ENCODE peak calls at places on chromosomes 13 and 19, in nine cellular contexts. E is ovary, I is testis, Q is tibial nerve, N is A549, O is heart left ventricle, J is esophagus squamous epithelium, L is uterus, P is transverse colon. D is an unnamed sample.

GRCh38 chr13:110012102-110012739 is 225.8 kb upstream of the IRS2 start:
- DNase-seq in L (no peak), E (no peak), J (no peak), N (peak), I (no peak), P (no peak), O (no peak), Q (no peak), D (no peak)

GRCh38 chr13:89969996-89970709 is 1377.3 kb upstream of the MIR17HG start:
- DNase-seq in Q (no peak), E (no peak), L (no peak), P (no peak), J (no peak), N (no peak), I (no peak), O (no peak), D (no peak)

GRCh38 chr13:94143624-94144350 is 335.7 kb downstream of the DCT start:
- DNase-seq in P (no peak), I (no peak), J (no peak), O (no peak), L (no peak), Q (no peak), E (no peak), N (no peak), D (no peak)

GRCh38 chr19:33512021-33512420 is 9.6 kb downstream of the PEPD start:
- DNase-seq in P (no peak), N (no peak), L (no peak), I (no peak), Q (no peak), E (no peak), O (no peak), J (no peak), D (no peak)

GRCh38 chr13:97600438-97601080 is 166.6 kb downstream of the RAP2A start:
- DNase-seq in O (no peak), J (no peak), E (no peak), Q (no peak), I (no peak), L (no peak), N (peak), P (no peak), D (no peak)

GRCh38 chr19:9796113-9796773 is 22.6 kb downstream of the FBXL12 start:
- DNase-seq in O (peak), L (peak), Q (peak), I (peak), N (peak), J (peak), P (peak), E (peak), D (peak)

GRCh38 chr13:93709511-93710244 is 483.1 kb downstream of the GPC6 start:
- DNase-seq in N (no peak), P (no peak), O (no peak), J (no peak), L (no peak), E (no peak), Q (no peak), I (no peak), D (no peak)

GRCh38 chr13:100825551-100825950 is 151.0 kb upstream of the TMTC4 start:
- DNase-seq in Q (no peak), O (no peak), E (no peak), P (no peak), N (no peak), J (no peak), I (no peak), L (no peak), D (no peak)

GRCh38 chr13:40992678-40993077 is 26.4 kb downstream of the ELF1 start:
- DNase-seq in O (no peak), E (no peak), N (no peak), L (no peak), I (no peak), Q (no peak), J (no peak), P (no peak), D (no peak)

GRCh38 chr13:34420975-34421719 is 520.9 kb upstream of the NBEA start:
- DNase-seq in J (no peak), L (no peak), I (no peak), O (no peak), N (no peak), Q (no peak), P (no peak), E (no peak), D (no peak)

GRCh38 chr19:49224856-49225255 is 67.3 kb downstream of the TRPM4 start:
- DNase-seq in L (no peak), P (peak), Q (no peak), O (peak), I (peak), E (no peak), J (no peak), N (peak), D (no peak)

GRCh38 chr19:10111405-10111811 is at the start of gene P2RY11:
- DNase-seq in O (no peak), E (no peak), P (peak), J (no peak), N (no peak), I (no peak), Q (no peak), L (no peak), D (no peak)

GRCh38 chr13:23741879-23742510 is 147.2 kb downstream of the MIPEP start:
- DNase-seq in J (no peak), N (peak), Q (no peak), P (no peak), L (no peak), E (no peak), I (no peak), O (no peak), D (no peak)

GRCh38 chr13:40058757-40059236 is 403.3 kb downstream of the COG6 start:
- DNase-seq in J (no peak), P (no peak), I (no peak), N (no peak), E (no peak), O (no peak), Q (no peak), L (no peak), D (no peak)

GRCh38 chr13:108702171-108702570 is 72.8 kb downstream of the MYO16 start:
- DNase-seq in Q (no peak), J (no peak), N (no peak), P (no peak), O (no peak), L (no peak), E (no peak), I (no peak), D (no peak)

GRCh38 chr13:91375119-91375729 is 23.2 kb upstream of the GPC5 start:
- DNase-seq in Q (no peak), L (no peak), E (no peak), O (no peak), J (no peak), I (no peak), P (no peak), N (peak), D (no peak)

GRCh38 chr13:38348890-38349289 is 761 bp upstream of the UFM1 start:
- DNase-seq in N (no peak), L (no peak), P (peak), Q (no peak), J (no peak), O (no peak), E (no peak), I (peak), D (no peak)

GRCh38 chr19:18379803-18380747 is 5.9 kb upstream of the GDF15 start:
- DNase-seq in O (peak), E (peak), I (peak), J (no peak), Q (peak), L (peak), P (peak), N (peak), D (peak)

GRCh38 chr13:79716191-79716590 is 235.2 kb downstream of the NDFIP2 start:
- DNase-seq in N (no peak), I (no peak), P (no peak), L (no peak), O (no peak), J (no peak), E (no peak), Q (no peak), D (no peak)

GRCh38 chr13:59458908-59459579 is 704.7 kb downstream of the DIAPH3 start:
- DNase-seq in E (no peak), Q (no peak), O (peak), L (peak), N (no peak), I (no peak), P (no peak), J (no peak), D (no peak)

GRCh38 chr13:44305216-44305615 is 68.4 kb upstream of the SERP2 start:
- DNase-seq in N (no peak), Q (no peak), I (no peak), L (no peak), P (no peak), J (no peak), E (no peak), O (no peak), D (no peak)

GRCh38 chr19:52600639-52601024 is 30.5 kb downstream of the ZNF701 start:
- DNase-seq in E (no peak), Q (no peak), J (no peak), N (no peak), I (peak), O (peak), P (peak), L (no peak), D (no peak)

GRCh38 chr19:51511353-51511752 is 9.8 kb upstream of the SIGLEC12 start:
- DNase-seq in I (peak), N (peak), J (no peak), Q (no peak), P (no peak), O (no peak), E (no peak), L (no peak), D (no peak)

GRCh38 chr19:38687837-38688378 is 40.5 kb downstream of the ACTN4 start:
- DNase-seq in P (no peak), O (no peak), L (no peak), I (no peak), E (no peak), N (no peak), J (no peak), Q (no peak), D (no peak)

GRCh38 chr19:22882797-22883196 is 50.7 kb downstream of the ZNF723 start:
- DNase-seq in P (no peak), J (no peak), L (no peak), Q (no peak), E (no peak), I (no peak), O (no peak), N (peak), D (no peak)

GRCh38 chr13:95535243-95535642 is 17.3 kb upstream of the CLDN10 start:
- DNase-seq in I (no peak), P (no peak), N (peak), J (no peak), E (no peak), Q (no peak), L (no peak), O (no peak), D (no peak)

GRCh38 chr19:17448190-17448967 is at the start of gene TMEM221:
- DNase-seq in J (no peak), O (peak), Q (peak), P (peak), I (peak), N (peak), L (peak), E (peak), D (peak)

GRCh38 chr19:10292206-10292788 is 2.5 kb downstream of the ICAM5 start:
- DNase-seq in O (peak), Q (peak), N (peak), L (peak), I (peak), J (no peak), E (peak), P (peak), D (peak)

GRCh38 chr13:23946900-23947299 is 49.6 kb upstream of the C1QTNF9B start:
- DNase-seq in P (no peak), L (no peak), N (no peak), I (no peak), O (no peak), Q (no peak), E (no peak), J (no peak), D (no peak)

DNA sequence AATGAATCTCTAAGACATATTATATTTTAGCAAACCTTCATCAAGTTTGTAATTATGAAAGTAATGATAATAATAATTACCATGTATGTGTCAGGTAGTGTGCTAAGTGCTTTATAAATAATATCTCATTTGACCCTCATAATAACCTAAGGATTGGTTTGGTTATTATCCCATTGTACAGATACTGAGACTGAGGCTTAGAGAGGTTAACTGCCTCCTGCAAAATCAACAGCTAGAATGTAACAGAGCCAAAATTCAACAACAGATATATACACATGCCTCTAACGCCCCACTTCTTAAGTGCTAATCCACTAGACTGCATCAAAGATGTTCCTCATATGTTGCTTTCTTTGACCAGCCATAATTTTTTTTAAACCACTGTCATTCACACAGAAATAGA is 140.8 kb downstream of the ZAR1L start:
- DNase-seq in P (no peak), Q (no peak), N (no peak), O (no peak), J (no peak), E (no peak), L (no peak), I (no peak), D (no peak)
- TF ChIP-seq CTCF in P (no peak), Q (no peak), N (no peak), O (no peak), J (no peak), E (no peak), L (no peak), I (no peak), D (no peak)

DNA sequence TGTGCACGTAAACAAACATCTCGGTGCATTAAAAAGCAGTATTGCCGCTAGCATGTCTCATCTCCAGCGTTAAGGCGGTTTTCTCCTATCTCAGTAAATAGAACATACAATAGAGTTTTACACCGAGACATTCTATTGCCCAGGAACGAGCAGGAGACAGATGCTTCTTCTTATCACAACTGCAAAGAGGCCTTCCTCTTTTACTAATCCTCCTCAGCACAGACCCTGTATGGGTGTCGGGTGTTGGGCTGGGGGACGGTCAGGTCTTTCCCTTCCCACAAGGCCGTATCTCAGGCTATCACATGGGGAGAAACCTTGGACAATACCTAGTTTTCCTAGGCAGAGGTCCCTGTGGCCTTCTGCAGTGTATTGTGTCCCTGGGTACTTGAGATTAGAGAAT is 21.2 kb downstream of the ZNF233 start:
- DNase-seq in P (no peak), Q (no peak), O (no peak), I (no peak), E (no peak), N (no peak), L (no peak), J (no peak), D (no peak)
- H3K4me3 ChIP-seq in P (no peak), Q (no peak), O (no peak), I (no peak), E (no peak), N (no peak), L (no peak), J (no peak), D (no peak)

GRCh38 chr19:12890787-12891552 is at the start of gene GCDH:
- DNase-seq in L (peak), N (peak), Q (peak), J (peak), P (peak), O (peak), I (peak), E (peak), D (peak)
- TF ChIP-seq POLR2A in L (peak), N (peak), Q (no peak), J (peak), P (peak), O (peak), I (no peak), E (peak), D (peak)

DNA sequence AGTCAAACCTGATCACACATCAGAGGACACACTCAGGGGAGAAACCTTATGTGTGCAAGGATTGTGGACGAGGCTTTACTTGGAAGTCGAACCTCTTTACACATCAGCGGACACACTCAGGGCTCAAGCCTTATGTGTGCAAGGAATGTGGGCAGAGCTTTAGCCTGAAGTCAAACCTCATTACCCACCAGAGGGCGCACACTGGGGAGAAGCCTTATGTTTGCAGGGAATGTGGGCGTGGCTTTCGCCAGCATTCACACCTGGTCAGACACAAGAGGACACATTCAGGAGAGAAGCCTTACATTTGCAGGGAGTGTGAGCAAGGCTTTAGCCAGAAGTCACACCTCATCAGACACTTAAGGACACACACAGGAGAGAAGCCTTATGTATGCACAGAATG is 8.2 kb upstream of the ZNF527 start:
- DNase-seq in P (no peak), J (no peak), Q (no peak), O (no peak), L (no peak), N (peak), I (no peak), E (no peak), D (no peak)
- TF ChIP-seq CTCF in P (no peak), J (no peak), Q (no peak), O (no peak), L (no peak), N (no peak), I (no peak), E (no peak), D (no peak)

GRCh38 chr13:53136554-53136953 is 107.9 kb downstream of the OLFM4 start:
- DNase-seq in L (no peak), P (no peak), O (no peak), Q (no peak), I (no peak), N (no peak), J (no peak), E (no peak), D (no peak)

GRCh38 chr13:53126803-53127202 is 98.2 kb downstream of the OLFM4 start:
- DNase-seq in I (no peak), J (no peak), E (no peak), L (peak), P (no peak), N (no peak), O (no peak), Q (peak), D (no peak)

GRCh38 chr13:53127378-53127777 is 98.8 kb downstream of the OLFM4 start:
- DNase-seq in P (no peak), L (no peak), N (no peak), J (no peak), E (no peak), Q (no peak), O (no peak), I (no peak), D (no peak)

GRCh38 chr13:53129864-53130393 is 101.3 kb downstream of the OLFM4 start:
- DNase-seq in O (no peak), L (no peak), J (no peak), E (no peak), P (no peak), N (no peak), Q (no peak), I (no peak), D (no peak)

DNA sequence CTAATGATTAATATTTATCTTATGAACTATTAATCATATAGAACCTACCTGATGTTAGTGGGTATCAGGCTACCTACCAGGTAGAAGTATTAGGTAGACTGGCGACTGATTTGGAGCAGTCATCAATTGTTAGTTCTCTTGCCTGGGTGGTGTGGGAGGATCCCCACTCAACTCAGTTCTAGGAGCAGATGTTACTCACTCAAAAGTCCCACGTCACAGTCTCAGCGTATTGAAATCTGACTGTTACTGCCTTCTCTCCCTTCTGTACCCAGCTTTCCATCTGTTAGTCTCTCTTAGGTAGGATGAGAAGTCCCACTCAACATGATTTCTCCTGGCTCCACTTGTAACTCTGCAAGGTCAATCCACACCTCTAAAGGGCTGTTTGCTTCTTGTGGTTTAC is 102.7 kb downstream of the OLFM4 start:
- DNase-seq in E (no peak), L (no peak), O (no peak), Q (no peak), I (no peak), J (no peak), N (no peak), P (no peak), D (no peak)
- H3K4me3 ChIP-seq in E (no peak), L (no peak), O (no peak), Q (no peak), I (no peak), J (no peak), N (no peak), P (no peak), D (no peak)

GRCh38 chr13:32427852-32428580 is at the start of gene N4BP2L1:
- DNase-seq in I (peak), J (peak), E (peak), Q (peak), P (peak), O (peak), N (peak), L (peak), D (peak)
- TF ChIP-seq POLR2A in I (peak), J (peak), E (peak), Q (peak), P (peak), O (peak), N (no peak), L (peak), D (peak)